ENCODE peak calls at places on chromosomes 7 and 10, in ten cellular contexts. One of them, this sample, is unnamed.

GRCh38 chr10:124386186-124387077 is 32.3 kb downstream of the OAT start:
- DNase-seq in astrocyte of the spinal cord: no peak
- DNase-seq in fibroblast of the aortic adventitia: no peak
- DNase-seq in KG1: no peak
- DNase-seq in fibroblast of the conjunctiva: no peak
- DNase-seq in left ventricle myocardium superior: no peak
- DNase-seq in naive thymus-derived CD8-positive, alpha-beta T cell: no peak
- DNase-seq in HuH-7: no peak
- DNase-seq in effector memory CD8-positive, alpha-beta T cell: no peak
- DNase-seq in activated CD4-positive, alpha-beta T cell treated with anti-CD3 and anti-CD28 coated beads for 48 hours: no peak
- DNase-seq in this sample: no peak

GRCh38 chr7:136551618-136552017 is 316.8 kb upstream of the CHRM2 start:
- DNase-seq in astrocyte of the spinal cord: no peak
- DNase-seq in fibroblast of the aortic adventitia: no peak
- DNase-seq in KG1: no peak
- DNase-seq in fibroblast of the conjunctiva: no peak
- DNase-seq in left ventricle myocardium superior: no peak
- DNase-seq in naive thymus-derived CD8-positive, alpha-beta T cell: no peak
- DNase-seq in HuH-7: no peak
- DNase-seq in effector memory CD8-positive, alpha-beta T cell: no peak
- DNase-seq in activated CD4-positive, alpha-beta T cell treated with anti-CD3 and anti-CD28 coated beads for 48 hours: no peak
- DNase-seq in this sample: no peak

GRCh38 chr7:99372275-99373085 is 2.0 kb upstream of the ARPC1B start:
- DNase-seq in astrocyte of the spinal cord: no peak
- DNase-seq in fibroblast of the aortic adventitia: no peak
- DNase-seq in KG1: no peak
- DNase-seq in fibroblast of the conjunctiva: no peak
- DNase-seq in left ventricle myocardium superior: no peak
- DNase-seq in naive thymus-derived CD8-positive, alpha-beta T cell: no peak
- DNase-seq in HuH-7: peak
- DNase-seq in effector memory CD8-positive, alpha-beta T cell: no peak
- DNase-seq in activated CD4-positive, alpha-beta T cell treated with anti-CD3 and anti-CD28 coated beads for 48 hours: no peak
- DNase-seq in this sample: no peak

GRCh38 chr10:3467052-3467906 is 294.7 kb upstream of the PITRM1 start:
- DNase-seq in astrocyte of the spinal cord: peak
- DNase-seq in fibroblast of the aortic adventitia: peak
- DNase-seq in KG1: no peak
- DNase-seq in fibroblast of the conjunctiva: peak
- DNase-seq in left ventricle myocardium superior: peak
- DNase-seq in naive thymus-derived CD8-positive, alpha-beta T cell: no peak
- DNase-seq in HuH-7: peak
- DNase-seq in effector memory CD8-positive, alpha-beta T cell: no peak
- DNase-seq in activated CD4-positive, alpha-beta T cell treated with anti-CD3 and anti-CD28 coated beads for 48 hours: no peak
- DNase-seq in this sample: peak

GRCh38 chr7:123748171-123748733 is 551 bp downstream of the WASL start:
- DNase-seq in astrocyte of the spinal cord: peak
- DNase-seq in fibroblast of the aortic adventitia: peak
- DNase-seq in KG1: no peak
- DNase-seq in fibroblast of the conjunctiva: peak
- DNase-seq in left ventricle myocardium superior: peak
- DNase-seq in naive thymus-derived CD8-positive, alpha-beta T cell: peak
- DNase-seq in HuH-7: no peak
- DNase-seq in effector memory CD8-positive, alpha-beta T cell: peak
- DNase-seq in activated CD4-positive, alpha-beta T cell treated with anti-CD3 and anti-CD28 coated beads for 48 hours: peak
- DNase-seq in this sample: peak

GRCh38 chr10:103595933-103596726 is 102.6 kb downstream of the NEURL1 start:
- DNase-seq in astrocyte of the spinal cord: no peak
- DNase-seq in fibroblast of the aortic adventitia: no peak
- DNase-seq in KG1: no peak
- DNase-seq in fibroblast of the conjunctiva: no peak
- DNase-seq in left ventricle myocardium superior: no peak
- DNase-seq in naive thymus-derived CD8-positive, alpha-beta T cell: no peak
- DNase-seq in HuH-7: no peak
- DNase-seq in effector memory CD8-positive, alpha-beta T cell: no peak
- DNase-seq in activated CD4-positive, alpha-beta T cell treated with anti-CD3 and anti-CD28 coated beads for 48 hours: no peak
- DNase-seq in this sample: no peak

GRCh38 chr10:118918116-118918515 is 111.4 kb upstream of the NANOS1 start:
- DNase-seq in astrocyte of the spinal cord: no peak
- DNase-seq in fibroblast of the aortic adventitia: no peak
- DNase-seq in KG1: no peak
- DNase-seq in fibroblast of the conjunctiva: no peak
- DNase-seq in left ventricle myocardium superior: no peak
- DNase-seq in naive thymus-derived CD8-positive, alpha-beta T cell: no peak
- DNase-seq in HuH-7: no peak
- DNase-seq in effector memory CD8-positive, alpha-beta T cell: no peak
- DNase-seq in activated CD4-positive, alpha-beta T cell treated with anti-CD3 and anti-CD28 coated beads for 48 hours: no peak
- DNase-seq in this sample: no peak

GRCh38 chr10:3926268-3926667 is 141.3 kb upstream of the KLF6 start:
- DNase-seq in astrocyte of the spinal cord: no peak
- DNase-seq in fibroblast of the aortic adventitia: no peak
- DNase-seq in KG1: no peak
- DNase-seq in fibroblast of the conjunctiva: no peak
- DNase-seq in left ventricle myocardium superior: no peak
- DNase-seq in naive thymus-derived CD8-positive, alpha-beta T cell: no peak
- DNase-seq in HuH-7: no peak
- DNase-seq in effector memory CD8-positive, alpha-beta T cell: no peak
- DNase-seq in activated CD4-positive, alpha-beta T cell treated with anti-CD3 and anti-CD28 coated beads for 48 hours: no peak
- DNase-seq in this sample: peak

GRCh38 chr7:97851725-97852124 is 20.5 kb downstream of the ASNS start:
- DNase-seq in astrocyte of the spinal cord: no peak
- DNase-seq in fibroblast of the aortic adventitia: peak
- DNase-seq in KG1: no peak
- DNase-seq in fibroblast of the conjunctiva: no peak
- DNase-seq in left ventricle myocardium superior: peak
- DNase-seq in naive thymus-derived CD8-positive, alpha-beta T cell: no peak
- DNase-seq in HuH-7: no peak
- DNase-seq in effector memory CD8-positive, alpha-beta T cell: no peak
- DNase-seq in activated CD4-positive, alpha-beta T cell treated with anti-CD3 and anti-CD28 coated beads for 48 hours: no peak
- DNase-seq in this sample: no peak